ENCODE peak calls at places on chromosomes 5 and 9, in six cellular contexts. One of them, this sample, is unnamed.

GRCh38 chr5:109016300-109016699 is 268.6 kb downstream of the FER start:
- DNase-seq in breast epithelium: no peak
- DNase-seq in BJ: no peak
- DNase-seq in endothelial cell of umbilical vein: no peak
- DNase-seq in lower lobe of right lung: no peak
- DNase-seq in cardiac fibroblast: peak
- DNase-seq in this sample: no peak

GRCh38 chr5:35440409-35440808 is 177.3 kb upstream of the SPEF2 start:
- DNase-seq in lower lobe of right lung: no peak
- DNase-seq in cardiac fibroblast: no peak
- DNase-seq in breast epithelium: no peak
- DNase-seq in endothelial cell of umbilical vein: no peak
- DNase-seq in BJ: no peak
- DNase-seq in this sample: no peak

GRCh38 chr5:123186762-123187161 is 97.7 kb downstream of the PRDM6 start:
- DNase-seq in breast epithelium: no peak
- DNase-seq in cardiac fibroblast: no peak
- DNase-seq in lower lobe of right lung: no peak
- DNase-seq in BJ: no peak
- DNase-seq in endothelial cell of umbilical vein: no peak
- DNase-seq in this sample: no peak

GRCh38 chr9:129902735-129903134 is 67.5 kb downstream of the USP20 start:
- DNase-seq in breast epithelium: no peak
- DNase-seq in endothelial cell of umbilical vein: no peak
- DNase-seq in lower lobe of right lung: no peak
- DNase-seq in cardiac fibroblast: no peak
- DNase-seq in BJ: no peak
- DNase-seq in this sample: no peak

GRCh38 chr9:128884164-128884563 is 2.2 kb downstream of the LRRC8A start:
- DNase-seq in cardiac fibroblast: no peak
- DNase-seq in breast epithelium: no peak
- DNase-seq in lower lobe of right lung: no peak
- DNase-seq in BJ: no peak
- DNase-seq in endothelial cell of umbilical vein: no peak
- DNase-seq in this sample: no peak

GRCh38 chr9:120892748-120893584 is 16.0 kb upstream of the PHF19 start:
- DNase-seq in BJ: peak
- DNase-seq in breast epithelium: no peak
- DNase-seq in lower lobe of right lung: no peak
- DNase-seq in cardiac fibroblast: peak
- DNase-seq in endothelial cell of umbilical vein: peak
- DNase-seq in this sample: no peak

GRCh38 chr9:109922617-109923260 is 142.7 kb downstream of the PALM2AKAP2 start:
- DNase-seq in cardiac fibroblast: no peak
- DNase-seq in lower lobe of right lung: no peak
- DNase-seq in endothelial cell of umbilical vein: no peak
- DNase-seq in BJ: no peak
- DNase-seq in breast epithelium: no peak
- DNase-seq in this sample: no peak

GRCh38 chr5:4361626-4362281 is 766.1 kb downstream of the IRX1 start:
- DNase-seq in cardiac fibroblast: no peak
- DNase-seq in breast epithelium: no peak
- DNase-seq in lower lobe of right lung: no peak
- DNase-seq in BJ: no peak
- DNase-seq in endothelial cell of umbilical vein: no peak
- DNase-seq in this sample: no peak

GRCh38 chr9:106960238-106960637 is 97.3 kb downstream of the ZNF462 start:
- DNase-seq in lower lobe of right lung: no peak
- DNase-seq in cardiac fibroblast: no peak
- DNase-seq in breast epithelium: no peak
- DNase-seq in endothelial cell of umbilical vein: no peak
- DNase-seq in BJ: no peak
- DNase-seq in this sample: no peak

GRCh38 chr5:15645376-15645775 is 145.4 kb downstream of the FBXL7 start:
- DNase-seq in lower lobe of right lung: no peak
- DNase-seq in BJ: no peak
- DNase-seq in cardiac fibroblast: peak
- DNase-seq in endothelial cell of umbilical vein: peak
- DNase-seq in breast epithelium: no peak
- DNase-seq in this sample: no peak

GRCh38 chr5:1057485-1057825 is 48.9 kb downstream of the NKD2 start:
- DNase-seq in BJ: no peak
- DNase-seq in endothelial cell of umbilical vein: no peak
- DNase-seq in breast epithelium: no peak
- DNase-seq in lower lobe of right lung: no peak
- DNase-seq in cardiac fibroblast: no peak
- DNase-seq in this sample: no peak

GRCh38 chr5:142316051-142316450 is 8.8 kb downstream of the SPRY4 start:
- DNase-seq in endothelial cell of umbilical vein: peak
- DNase-seq in BJ: no peak
- DNase-seq in cardiac fibroblast: peak
- DNase-seq in breast epithelium: no peak
- DNase-seq in lower lobe of right lung: no peak
- DNase-seq in this sample: peak

GRCh38 chr9:107484117-107484723 is 5.3 kb downstream of the KLF4 start:
- DNase-seq in BJ: no peak
- DNase-seq in breast epithelium: no peak
- DNase-seq in lower lobe of right lung: no peak
- DNase-seq in endothelial cell of umbilical vein: peak
- DNase-seq in cardiac fibroblast: peak
- DNase-seq in this sample: peak

GRCh38 chr5:15260347-15261278 is 239.4 kb upstream of the FBXL7 start:
- DNase-seq in BJ: no peak
- DNase-seq in cardiac fibroblast: no peak
- DNase-seq in lower lobe of right lung: no peak
- DNase-seq in endothelial cell of umbilical vein: no peak
- DNase-seq in breast epithelium: no peak
- DNase-seq in this sample: no peak

DNA sequence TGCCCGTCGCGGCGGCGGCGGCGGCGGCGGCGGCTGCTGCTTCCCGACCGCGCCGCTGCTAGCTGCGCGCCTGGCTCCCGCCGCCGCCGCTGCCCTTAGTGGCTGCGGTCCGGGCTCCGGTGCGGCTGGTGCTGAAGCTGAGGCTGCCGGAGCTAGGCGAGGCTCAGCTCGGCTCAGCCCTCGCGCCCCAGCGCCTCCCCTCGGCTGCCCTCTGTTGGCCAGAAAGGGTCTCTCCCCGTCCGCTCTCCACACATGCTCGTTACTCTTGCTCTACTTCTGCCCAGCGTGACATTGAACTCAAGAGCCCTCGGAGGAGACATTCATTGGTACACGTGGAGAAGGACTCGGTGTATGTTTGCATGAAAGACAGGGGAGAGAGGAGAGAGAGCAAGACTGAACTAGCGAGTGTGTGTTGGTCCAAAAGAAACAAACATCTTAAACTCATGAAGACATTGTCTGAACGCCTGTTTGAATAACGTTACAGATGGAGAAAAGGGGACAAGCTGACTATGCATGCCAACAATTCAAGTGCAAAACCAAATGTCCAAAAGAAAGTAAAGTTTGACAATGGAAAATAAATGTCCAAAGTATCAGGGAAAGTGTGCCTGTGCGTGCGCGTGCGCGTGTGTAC is at the start of gene HCN1:
- DNase-seq in cardiac fibroblast: peak
- DNase-seq in BJ: peak
- DNase-seq in lower lobe of right lung: peak
- DNase-seq in endothelial cell of umbilical vein: peak
- DNase-seq in breast epithelium: peak
- DNase-seq in this sample: peak
- H3K4me3 ChIP-seq in cardiac fibroblast: no peak
- H3K4me3 ChIP-seq in BJ: no peak
- H3K4me3 ChIP-seq in lower lobe of right lung: peak
- H3K4me3 ChIP-seq in endothelial cell of umbilical vein: no peak
- H3K4me3 ChIP-seq in breast epithelium: peak
- H3K4me3 ChIP-seq in this sample: no peak

GRCh38 chr5:163504091-163504931 is 1.1 kb upstream of the MAT2B start:
- DNase-seq in breast epithelium: no peak
- DNase-seq in BJ: no peak
- DNase-seq in endothelial cell of umbilical vein: peak
- DNase-seq in lower lobe of right lung: peak
- DNase-seq in cardiac fibroblast: peak
- DNase-seq in this sample: peak
- H3K4me3 ChIP-seq in breast epithelium: peak
- H3K4me3 ChIP-seq in BJ: peak
- H3K4me3 ChIP-seq in endothelial cell of umbilical vein: peak
- H3K4me3 ChIP-seq in lower lobe of right lung: peak
- H3K4me3 ChIP-seq in cardiac fibroblast: peak
- H3K4me3 ChIP-seq in this sample: no peak

DNA sequence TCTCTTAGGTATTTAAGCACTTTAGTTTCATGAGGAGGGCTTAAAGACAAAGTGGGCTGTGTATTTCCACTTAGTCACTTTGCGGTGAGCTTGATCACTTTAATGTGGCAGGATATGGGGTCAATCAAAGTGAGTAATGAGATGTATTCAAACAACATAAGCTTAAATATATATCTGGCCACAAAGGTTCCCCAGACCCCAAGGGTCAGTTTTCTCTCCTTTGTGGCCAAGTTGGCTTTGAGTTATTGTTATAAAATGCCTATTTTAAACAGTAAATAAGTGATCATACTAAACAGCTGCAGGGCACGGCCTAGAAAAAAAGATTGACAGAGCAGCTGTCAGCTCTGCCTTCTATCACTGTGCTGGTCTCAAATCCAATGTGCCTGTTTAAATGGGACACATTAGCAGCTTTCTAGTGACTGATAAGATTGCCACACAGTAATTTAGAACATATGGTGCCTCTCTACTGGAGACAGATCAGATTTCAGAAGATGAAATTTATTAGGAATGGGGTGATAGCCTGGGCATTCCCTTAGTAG is 363.9 kb downstream of the AGTPBP1 start:
- DNase-seq in endothelial cell of umbilical vein: no peak
- DNase-seq in cardiac fibroblast: no peak
- DNase-seq in lower lobe of right lung: no peak
- DNase-seq in BJ: no peak
- DNase-seq in breast epithelium: no peak
- DNase-seq in this sample: no peak
- H3K4me3 ChIP-seq in endothelial cell of umbilical vein: no peak
- H3K4me3 ChIP-seq in cardiac fibroblast: no peak
- H3K4me3 ChIP-seq in lower lobe of right lung: no peak
- H3K4me3 ChIP-seq in BJ: no peak
- H3K4me3 ChIP-seq in breast epithelium: no peak
- H3K4me3 ChIP-seq in this sample: no peak

GRCh38 chr5:94378062-94378461 is 240.3 kb downstream of the KIAA0825 start:
- DNase-seq in lower lobe of right lung: no peak
- DNase-seq in cardiac fibroblast: no peak
- DNase-seq in endothelial cell of umbilical vein: no peak
- DNase-seq in BJ: no peak
- DNase-seq in breast epithelium: no peak
- DNase-seq in this sample: no peak

GRCh38 chr5:94376672-94377345 is 241.6 kb downstream of the KIAA0825 start:
- DNase-seq in lower lobe of right lung: peak
- DNase-seq in BJ: no peak
- DNase-seq in cardiac fibroblast: no peak
- DNase-seq in endothelial cell of umbilical vein: no peak
- DNase-seq in breast epithelium: no peak
- DNase-seq in this sample: no peak

GRCh38 chr5:94374336-94374735 is 244.1 kb downstream of the KIAA0825 start:
- DNase-seq in BJ: no peak
- DNase-seq in breast epithelium: no peak
- DNase-seq in cardiac fibroblast: no peak
- DNase-seq in endothelial cell of umbilical vein: no peak
- DNase-seq in lower lobe of right lung: no peak
- DNase-seq in this sample: no peak

GRCh38 chr5:94375801-94376200 is 242.6 kb downstream of the KIAA0825 start:
- DNase-seq in lower lobe of right lung: no peak
- DNase-seq in breast epithelium: no peak
- DNase-seq in cardiac fibroblast: peak
- DNase-seq in BJ: no peak
- DNase-seq in endothelial cell of umbilical vein: peak
- DNase-seq in this sample: no peak
- H3K4me3 ChIP-seq in lower lobe of right lung: no peak
- H3K4me3 ChIP-seq in breast epithelium: no peak
- H3K4me3 ChIP-seq in cardiac fibroblast: no peak
- H3K4me3 ChIP-seq in BJ: no peak
- H3K4me3 ChIP-seq in endothelial cell of umbilical vein: no peak
- H3K4me3 ChIP-seq in this sample: no peak

GRCh38 chr5:159120446-159120845 is 20.7 kb upstream of the EBF1 start:
- DNase-seq in endothelial cell of umbilical vein: no peak
- DNase-seq in BJ: no peak
- DNase-seq in cardiac fibroblast: no peak
- DNase-seq in breast epithelium: no peak
- DNase-seq in lower lobe of right lung: no peak
- DNase-seq in this sample: no peak
- H3K4me3 ChIP-seq in endothelial cell of umbilical vein: no peak
- H3K4me3 ChIP-seq in BJ: no peak
- H3K4me3 ChIP-seq in cardiac fibroblast: no peak
- H3K4me3 ChIP-seq in breast epithelium: no peak
- H3K4me3 ChIP-seq in lower lobe of right lung: no peak
- H3K4me3 ChIP-seq in this sample: no peak

GRCh38 chr5:147780924-147781530 is 1.5 kb downstream of the JAKMIP2 start:
- DNase-seq in lower lobe of right lung: no peak
- DNase-seq in cardiac fibroblast: no peak
- DNase-seq in BJ: no peak
- DNase-seq in breast epithelium: no peak
- DNase-seq in endothelial cell of umbilical vein: no peak
- DNase-seq in this sample: no peak
- H3K4me3 ChIP-seq in lower lobe of right lung: no peak
- H3K4me3 ChIP-seq in cardiac fibroblast: no peak
- H3K4me3 ChIP-seq in BJ: no peak
- H3K4me3 ChIP-seq in breast epithelium: no peak
- H3K4me3 ChIP-seq in endothelial cell of umbilical vein: no peak
- H3K4me3 ChIP-seq in this sample: no peak

This sample was measured in thyroid gland.